ENCODE peak calls at places on chromosomes 6 and 20, in eight cellular contexts. One of them, this sample, is unnamed.

GRCh38 chr6:112956696-112957525 is 609.8 kb downstream of the RFPL4B start:
- DNase-seq in ovary: peak
- DNase-seq in glutamatergic neuron: no peak
- DNase-seq in right atrium auricular region: no peak
- DNase-seq in pancreas: no peak
- DNase-seq in mammary epithelial cell: peak
- DNase-seq in fibroblast of mammary gland: peak
- DNase-seq in upper lobe of right lung: no peak
- DNase-seq in this sample: no peak

GRCh38 chr20:37193821-37194220 is 14.5 kb upstream of the MROH8 start:
- DNase-seq in glutamatergic neuron: no peak
- DNase-seq in ovary: no peak
- DNase-seq in upper lobe of right lung: no peak
- DNase-seq in fibroblast of mammary gland: no peak
- DNase-seq in pancreas: no peak
- DNase-seq in right atrium auricular region: no peak
- DNase-seq in mammary epithelial cell: no peak
- DNase-seq in this sample: no peak

GRCh38 chr20:23686046-23686750 is 2.6 kb downstream of the CST4 start:
- DNase-seq in fibroblast of mammary gland: no peak
- DNase-seq in right atrium auricular region: peak
- DNase-seq in pancreas: no peak
- DNase-seq in ovary: no peak
- DNase-seq in mammary epithelial cell: no peak
- DNase-seq in upper lobe of right lung: no peak
- DNase-seq in glutamatergic neuron: no peak
- DNase-seq in this sample: no peak

GRCh38 chr20:24672181-24672880 is 202.9 kb downstream of the SYNDIG1 start:
- DNase-seq in glutamatergic neuron: no peak
- DNase-seq in pancreas: no peak
- DNase-seq in right atrium auricular region: no peak
- DNase-seq in upper lobe of right lung: peak
- DNase-seq in fibroblast of mammary gland: no peak
- DNase-seq in mammary epithelial cell: no peak
- DNase-seq in ovary: no peak
- DNase-seq in this sample: no peak

GRCh38 chr20:18132663-18133062 is 5.0 kb upstream of the KAT14 start:
- DNase-seq in ovary: no peak
- DNase-seq in fibroblast of mammary gland: no peak
- DNase-seq in right atrium auricular region: no peak
- DNase-seq in glutamatergic neuron: no peak
- DNase-seq in pancreas: no peak
- DNase-seq in upper lobe of right lung: no peak
- DNase-seq in mammary epithelial cell: no peak
- DNase-seq in this sample: no peak

GRCh38 chr20:47493175-47493953 is 8.3 kb upstream of the NCOA3 start:
- DNase-seq in mammary epithelial cell: peak
- DNase-seq in right atrium auricular region: peak
- DNase-seq in upper lobe of right lung: peak
- DNase-seq in fibroblast of mammary gland: peak
- DNase-seq in glutamatergic neuron: no peak
- DNase-seq in ovary: peak
- DNase-seq in pancreas: peak
- DNase-seq in this sample: peak

GRCh38 chr6:29071831-29072723 is 15.0 kb downstream of the OR2B3 start:
- DNase-seq in mammary epithelial cell: peak
- DNase-seq in pancreas: no peak
- DNase-seq in glutamatergic neuron: peak
- DNase-seq in fibroblast of mammary gland: peak
- DNase-seq in ovary: no peak
- DNase-seq in right atrium auricular region: no peak
- DNase-seq in upper lobe of right lung: no peak
- DNase-seq in this sample: no peak

GRCh38 chr6:42449917-42450313 is 1.8 kb downstream of the TRERF1 start:
- DNase-seq in fibroblast of mammary gland: peak
- DNase-seq in mammary epithelial cell: no peak
- DNase-seq in ovary: no peak
- DNase-seq in right atrium auricular region: no peak
- DNase-seq in upper lobe of right lung: no peak
- DNase-seq in glutamatergic neuron: no peak
- DNase-seq in pancreas: no peak
- DNase-seq in this sample: no peak

GRCh38 chr20:33423141-33423834 is 20.3 kb downstream of the SNTA1 start:
- DNase-seq in mammary epithelial cell: peak
- DNase-seq in ovary: peak
- DNase-seq in upper lobe of right lung: no peak
- DNase-seq in right atrium auricular region: peak
- DNase-seq in pancreas: no peak
- DNase-seq in fibroblast of mammary gland: peak
- DNase-seq in glutamatergic neuron: no peak
- DNase-seq in this sample: no peak

GRCh38 chr6:134621858-134622257 is 303.9 kb upstream of the SGK1 start:
- DNase-seq in pancreas: no peak
- DNase-seq in right atrium auricular region: no peak
- DNase-seq in mammary epithelial cell: peak
- DNase-seq in upper lobe of right lung: no peak
- DNase-seq in fibroblast of mammary gland: peak
- DNase-seq in glutamatergic neuron: no peak
- DNase-seq in ovary: no peak
- DNase-seq in this sample: no peak

GRCh38 chr20:60389882-60390281 is 431.7 kb downstream of the CDH26 start:
- DNase-seq in mammary epithelial cell: no peak
- DNase-seq in pancreas: no peak
- DNase-seq in fibroblast of mammary gland: no peak
- DNase-seq in right atrium auricular region: no peak
- DNase-seq in upper lobe of right lung: no peak
- DNase-seq in ovary: no peak
- DNase-seq in glutamatergic neuron: no peak
- DNase-seq in this sample: no peak

DNA sequence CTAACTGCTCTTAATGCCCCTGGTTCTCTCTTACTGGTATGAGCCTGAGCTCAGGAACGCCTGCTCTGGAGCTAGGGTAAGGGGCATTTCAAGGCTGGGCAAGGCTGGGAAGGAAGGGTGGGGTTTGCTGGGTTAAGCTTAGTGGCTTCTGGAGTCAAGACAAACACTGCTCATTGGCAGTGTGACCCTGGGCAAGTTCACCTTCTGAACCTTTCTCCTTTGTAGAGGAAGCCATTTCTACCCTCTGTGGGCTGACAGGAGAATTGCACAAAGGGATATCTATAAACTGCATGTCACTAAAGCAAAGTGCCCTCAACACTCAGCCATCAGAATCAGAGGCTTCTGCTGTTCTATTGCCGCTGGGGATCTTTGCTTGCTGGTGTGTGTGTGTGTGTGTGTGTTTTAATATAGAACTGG is 20.3 kb upstream of the LRRN4 start:
- DNase-seq in upper lobe of right lung: no peak
- DNase-seq in fibroblast of mammary gland: peak
- DNase-seq in ovary: no peak
- DNase-seq in right atrium auricular region: no peak
- DNase-seq in glutamatergic neuron: no peak
- DNase-seq in pancreas: no peak
- DNase-seq in mammary epithelial cell: no peak
- DNase-seq in this sample: no peak
- TF ChIP-seq CTCF in upper lobe of right lung: peak
- TF ChIP-seq CTCF in fibroblast of mammary gland: peak
- TF ChIP-seq CTCF in ovary: no peak
- TF ChIP-seq CTCF in right atrium auricular region: no peak
- TF ChIP-seq CTCF in glutamatergic neuron: peak
- TF ChIP-seq CTCF in pancreas: no peak
- TF ChIP-seq CTCF in mammary epithelial cell: peak
- TF ChIP-seq CTCF in this sample: no peak

DNA sequence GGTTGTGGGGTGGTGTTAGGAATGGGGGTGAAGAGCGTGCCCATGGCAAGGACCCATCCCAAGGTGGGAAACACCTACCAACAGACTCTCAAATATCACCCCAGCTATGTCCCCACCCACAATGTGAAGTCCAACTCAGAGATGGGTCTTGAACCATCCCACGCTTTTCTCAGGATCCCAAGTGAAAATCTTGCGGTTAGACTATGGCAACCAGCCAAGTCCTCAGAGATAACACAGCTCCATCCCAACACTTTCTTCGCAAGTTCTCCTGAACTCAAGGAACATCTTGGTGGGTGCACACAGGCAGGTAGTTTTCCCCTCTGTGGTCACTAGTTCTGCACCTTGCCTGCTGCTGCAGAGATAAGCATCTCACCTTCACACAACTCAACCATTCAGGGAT is 116.0 kb downstream of the CDC5L start:
- DNase-seq in fibroblast of mammary gland: no peak
- DNase-seq in pancreas: no peak
- DNase-seq in ovary: no peak
- DNase-seq in right atrium auricular region: peak
- DNase-seq in glutamatergic neuron: no peak
- DNase-seq in mammary epithelial cell: no peak
- DNase-seq in upper lobe of right lung: no peak
- DNase-seq in this sample: no peak
- TF ChIP-seq CTCF in fibroblast of mammary gland: no peak
- TF ChIP-seq CTCF in pancreas: no peak
- TF ChIP-seq CTCF in ovary: no peak
- TF ChIP-seq CTCF in right atrium auricular region: no peak
- TF ChIP-seq CTCF in glutamatergic neuron: no peak
- TF ChIP-seq CTCF in mammary epithelial cell: no peak
- TF ChIP-seq CTCF in upper lobe of right lung: no peak
- TF ChIP-seq CTCF in this sample: no peak

DNA sequence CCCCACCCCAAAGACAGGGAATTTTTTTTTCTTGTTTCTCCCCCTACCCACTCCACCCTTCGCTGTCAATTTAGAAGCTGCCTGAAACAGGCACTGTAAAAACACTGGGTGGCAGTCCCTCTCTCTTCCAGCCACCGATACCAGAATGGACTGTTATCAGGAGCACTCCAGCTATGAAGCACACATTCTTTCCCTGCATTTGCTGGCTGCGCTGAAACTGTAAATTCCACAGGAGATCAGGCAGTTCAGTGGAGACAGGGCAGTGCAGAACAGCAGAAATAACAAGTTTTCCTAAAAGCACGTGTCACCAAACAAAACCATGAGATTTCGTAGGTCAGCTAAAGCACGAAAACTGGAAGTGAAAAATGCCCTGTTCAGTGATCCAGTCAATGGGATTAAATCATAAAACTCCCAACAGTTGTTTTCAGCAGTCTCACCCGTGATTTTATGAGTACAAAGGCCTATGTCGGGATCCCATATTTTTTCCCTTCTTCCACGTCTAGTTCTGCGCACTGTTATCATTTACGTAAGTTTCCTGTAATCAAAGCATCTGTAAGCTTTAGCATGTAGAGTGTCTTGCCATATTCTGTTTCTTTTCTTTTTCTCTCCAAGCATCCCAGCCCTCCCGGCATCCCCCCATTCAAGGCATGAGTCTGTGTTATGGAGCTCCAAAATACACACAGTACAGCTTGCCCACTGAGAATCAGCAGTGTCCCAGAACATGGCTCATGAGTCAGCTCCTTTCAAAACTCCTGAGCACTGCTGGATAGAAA is 359.9 kb upstream of the EPHA7 start:
- DNase-seq in upper lobe of right lung: no peak
- DNase-seq in right atrium auricular region: peak
- DNase-seq in glutamatergic neuron: no peak
- DNase-seq in mammary epithelial cell: no peak
- DNase-seq in ovary: no peak
- DNase-seq in fibroblast of mammary gland: peak
- DNase-seq in pancreas: peak
- DNase-seq in this sample: no peak
- TF ChIP-seq CTCF in upper lobe of right lung: no peak
- TF ChIP-seq CTCF in right atrium auricular region: no peak
- TF ChIP-seq CTCF in glutamatergic neuron: no peak
- TF ChIP-seq CTCF in mammary epithelial cell: no peak
- TF ChIP-seq CTCF in ovary: no peak
- TF ChIP-seq CTCF in fibroblast of mammary gland: peak
- TF ChIP-seq CTCF in pancreas: no peak
- TF ChIP-seq CTCF in this sample: no peak

DNA sequence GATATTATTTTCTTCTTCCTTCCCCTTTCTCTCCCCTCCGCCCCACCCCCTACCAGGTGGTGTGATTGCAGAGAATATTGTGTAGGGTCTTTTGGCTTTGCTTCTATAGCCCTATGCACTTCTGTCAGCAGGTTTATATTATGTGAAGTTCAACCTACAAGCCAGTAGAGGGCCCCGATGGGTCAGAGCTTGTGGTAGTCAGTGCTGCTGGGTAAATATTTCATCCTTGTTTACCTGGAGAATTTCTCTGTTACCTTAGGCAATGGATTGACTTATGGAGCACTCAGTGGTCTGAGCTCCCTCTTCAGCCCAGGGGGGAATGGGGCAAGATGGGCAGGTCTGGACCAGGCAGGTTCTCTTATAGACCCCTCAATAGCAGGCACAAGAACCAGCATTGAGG is 720.9 kb downstream of the GRIK2 start:
- DNase-seq in mammary epithelial cell: peak
- DNase-seq in right atrium auricular region: no peak
- DNase-seq in ovary: no peak
- DNase-seq in fibroblast of mammary gland: no peak
- DNase-seq in upper lobe of right lung: no peak
- DNase-seq in pancreas: no peak
- DNase-seq in glutamatergic neuron: no peak
- DNase-seq in this sample: no peak
- TF ChIP-seq CTCF in mammary epithelial cell: peak
- TF ChIP-seq CTCF in right atrium auricular region: no peak
- TF ChIP-seq CTCF in ovary: no peak
- TF ChIP-seq CTCF in fibroblast of mammary gland: no peak
- TF ChIP-seq CTCF in upper lobe of right lung: no peak
- TF ChIP-seq CTCF in pancreas: no peak
- TF ChIP-seq CTCF in glutamatergic neuron: peak
- TF ChIP-seq CTCF in this sample: no peak

DNA sequence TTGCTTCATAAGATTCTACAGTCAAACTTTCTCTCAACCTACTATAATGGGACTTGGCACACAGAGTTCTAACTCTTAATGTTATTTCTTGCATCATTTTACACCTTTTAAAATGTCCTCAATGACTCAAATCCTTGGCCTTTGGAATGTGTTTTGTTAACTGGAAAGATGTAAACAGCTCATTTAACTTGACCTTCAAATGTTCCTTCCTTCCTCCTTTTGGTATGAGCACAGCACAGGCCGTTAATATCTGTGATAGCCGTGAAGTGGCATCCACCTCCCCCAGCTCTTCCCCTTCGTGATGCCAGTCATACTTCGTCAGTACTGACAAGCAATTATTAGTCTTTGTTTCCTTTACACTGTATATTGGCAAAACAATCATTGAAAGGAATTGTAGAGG is 972.0 kb upstream of the CITED2 start:
- DNase-seq in upper lobe of right lung: no peak
- DNase-seq in glutamatergic neuron: no peak
- DNase-seq in pancreas: no peak
- DNase-seq in mammary epithelial cell: no peak
- DNase-seq in fibroblast of mammary gland: peak
- DNase-seq in right atrium auricular region: no peak
- DNase-seq in ovary: peak
- DNase-seq in this sample: no peak
- TF ChIP-seq CTCF in upper lobe of right lung: no peak
- TF ChIP-seq CTCF in glutamatergic neuron: no peak
- TF ChIP-seq CTCF in pancreas: no peak
- TF ChIP-seq CTCF in mammary epithelial cell: no peak
- TF ChIP-seq CTCF in fibroblast of mammary gland: no peak
- TF ChIP-seq CTCF in right atrium auricular region: no peak
- TF ChIP-seq CTCF in ovary: no peak
- TF ChIP-seq CTCF in this sample: no peak

DNA sequence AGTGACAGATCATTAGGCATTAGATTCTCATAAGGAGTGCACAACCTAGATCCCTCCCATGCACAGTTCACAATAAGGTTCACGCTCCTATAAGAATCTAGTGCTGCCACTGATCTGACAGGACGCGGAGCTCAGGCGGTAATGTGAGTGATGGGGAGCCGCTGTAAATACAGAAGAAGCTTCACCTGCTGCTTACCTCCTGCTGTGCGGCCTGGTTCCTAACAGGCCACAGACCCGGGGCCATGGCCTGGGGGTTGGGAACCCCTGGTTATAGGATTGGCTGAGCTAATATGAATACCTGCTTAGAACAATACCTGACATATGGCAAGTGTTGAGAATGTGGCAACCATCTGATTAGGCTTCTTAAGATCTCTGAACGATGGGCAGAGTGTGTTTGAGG is 2.4 kb downstream of the PNPLA1 start:
- DNase-seq in glutamatergic neuron: no peak
- DNase-seq in pancreas: no peak
- DNase-seq in ovary: no peak
- DNase-seq in right atrium auricular region: no peak
- DNase-seq in mammary epithelial cell: no peak
- DNase-seq in upper lobe of right lung: no peak
- DNase-seq in fibroblast of mammary gland: no peak
- DNase-seq in this sample: no peak
- TF ChIP-seq CTCF in glutamatergic neuron: no peak
- TF ChIP-seq CTCF in pancreas: no peak
- TF ChIP-seq CTCF in ovary: no peak
- TF ChIP-seq CTCF in right atrium auricular region: no peak
- TF ChIP-seq CTCF in mammary epithelial cell: no peak
- TF ChIP-seq CTCF in upper lobe of right lung: no peak
- TF ChIP-seq CTCF in fibroblast of mammary gland: no peak
- TF ChIP-seq CTCF in this sample: no peak